ENCODE peak calls at places on chromosomes 11 and 22, in five cellular contexts. One of them, this sample, is unnamed.

GRCh38 chr11:130827697-130828377 is 88.4 kb downstream of the SNX19 start:
- DNase-seq in stimulated activated CD4-positive, alpha-beta T cell treated with anti-CD3 and anti-CD28 coated beads, Interleukin-4, amount 100 ng/mL, for 4 hours: no peak
- DNase-seq in M059J: peak
- DNase-seq in tibial artery: peak
- DNase-seq in NCI-H510A: no peak
- DNase-seq in this sample: no peak

GRCh38 chr11:17519031-17519430 is 25.2 kb downstream of the USH1C start:
- DNase-seq in M059J: no peak
- DNase-seq in NCI-H510A: no peak
- DNase-seq in tibial artery: no peak
- DNase-seq in stimulated activated CD4-positive, alpha-beta T cell treated with anti-CD3 and anti-CD28 coated beads, Interleukin-4, amount 100 ng/mL, for 4 hours: no peak
- DNase-seq in this sample: no peak

GRCh38 chr22:42332089-42332488 is 61.6 kb upstream of the TCF20 start:
- DNase-seq in M059J: no peak
- DNase-seq in stimulated activated CD4-positive, alpha-beta T cell treated with anti-CD3 and anti-CD28 coated beads, Interleukin-4, amount 100 ng/mL, for 4 hours: no peak
- DNase-seq in NCI-H510A: no peak
- DNase-seq in tibial artery: no peak
- DNase-seq in this sample: no peak

GRCh38 chr11:60748821-60749220 is 7.8 kb upstream of the MS4A15 start:
- DNase-seq in tibial artery: no peak
- DNase-seq in M059J: no peak
- DNase-seq in stimulated activated CD4-positive, alpha-beta T cell treated with anti-CD3 and anti-CD28 coated beads, Interleukin-4, amount 100 ng/mL, for 4 hours: no peak
- DNase-seq in NCI-H510A: no peak
- DNase-seq in this sample: no peak

GRCh38 chr11:119427279-119427678 is 4.3 kb upstream of the THY1 start:
- DNase-seq in stimulated activated CD4-positive, alpha-beta T cell treated with anti-CD3 and anti-CD28 coated beads, Interleukin-4, amount 100 ng/mL, for 4 hours: no peak
- DNase-seq in NCI-H510A: no peak
- DNase-seq in M059J: peak
- DNase-seq in tibial artery: no peak
- DNase-seq in this sample: no peak

GRCh38 chr11:37817727-37818270 is 1219.8 kb upstream of the RAG2 start:
- DNase-seq in stimulated activated CD4-positive, alpha-beta T cell treated with anti-CD3 and anti-CD28 coated beads, Interleukin-4, amount 100 ng/mL, for 4 hours: no peak
- DNase-seq in M059J: peak
- DNase-seq in tibial artery: no peak
- DNase-seq in NCI-H510A: no peak
- DNase-seq in this sample: no peak

GRCh38 chr22:38788417-38788816 is 5.5 kb downstream of the DNAL4 start:
- DNase-seq in stimulated activated CD4-positive, alpha-beta T cell treated with anti-CD3 and anti-CD28 coated beads, Interleukin-4, amount 100 ng/mL, for 4 hours: no peak
- DNase-seq in M059J: peak
- DNase-seq in NCI-H510A: no peak
- DNase-seq in tibial artery: peak
- DNase-seq in this sample: peak

GRCh38 chr22:35842954-35843353 is 125.3 kb downstream of the APOL5 start:
- DNase-seq in NCI-H510A: peak
- DNase-seq in stimulated activated CD4-positive, alpha-beta T cell treated with anti-CD3 and anti-CD28 coated beads, Interleukin-4, amount 100 ng/mL, for 4 hours: no peak
- DNase-seq in tibial artery: no peak
- DNase-seq in M059J: peak
- DNase-seq in this sample: no peak

GRCh38 chr11:111911563-111912401 is at the start of gene CRYAB:
- DNase-seq in tibial artery: peak
- DNase-seq in stimulated activated CD4-positive, alpha-beta T cell treated with anti-CD3 and anti-CD28 coated beads, Interleukin-4, amount 100 ng/mL, for 4 hours: no peak
- DNase-seq in NCI-H510A: no peak
- DNase-seq in M059J: peak
- DNase-seq in this sample: no peak

GRCh38 chr11:122189259-122189658 is 73.2 kb upstream of the BLID start:
- DNase-seq in tibial artery: no peak
- DNase-seq in stimulated activated CD4-positive, alpha-beta T cell treated with anti-CD3 and anti-CD28 coated beads, Interleukin-4, amount 100 ng/mL, for 4 hours: no peak
- DNase-seq in M059J: peak
- DNase-seq in NCI-H510A: no peak
- DNase-seq in this sample: no peak

GRCh38 chr22:30829901-30830550 is 135.4 kb downstream of the OSBP2 start:
- DNase-seq in NCI-H510A: no peak
- DNase-seq in M059J: peak
- DNase-seq in tibial artery: no peak
- DNase-seq in stimulated activated CD4-positive, alpha-beta T cell treated with anti-CD3 and anti-CD28 coated beads, Interleukin-4, amount 100 ng/mL, for 4 hours: no peak
- DNase-seq in this sample: no peak

GRCh38 chr22:32660292-32660691 is 141.2 kb upstream of the TIMP3 start:
- DNase-seq in stimulated activated CD4-positive, alpha-beta T cell treated with anti-CD3 and anti-CD28 coated beads, Interleukin-4, amount 100 ng/mL, for 4 hours: peak
- DNase-seq in tibial artery: peak
- DNase-seq in NCI-H510A: no peak
- DNase-seq in M059J: peak
- DNase-seq in this sample: peak

GRCh38 chr11:2700415-2701211 is 819 bp upstream of the KCNQ1OT1 start:
- DNase-seq in stimulated activated CD4-positive, alpha-beta T cell treated with anti-CD3 and anti-CD28 coated beads, Interleukin-4, amount 100 ng/mL, for 4 hours: peak
- DNase-seq in NCI-H510A: no peak
- DNase-seq in M059J: peak
- DNase-seq in tibial artery: peak
- DNase-seq in this sample: no peak

GRCh38 chr11:109432105-109432504 is 10.1 kb downstream of the C11orf87 start:
- DNase-seq in stimulated activated CD4-positive, alpha-beta T cell treated with anti-CD3 and anti-CD28 coated beads, Interleukin-4, amount 100 ng/mL, for 4 hours: no peak
- DNase-seq in M059J: peak
- DNase-seq in NCI-H510A: no peak
- DNase-seq in tibial artery: no peak
- DNase-seq in this sample: no peak

GRCh38 chr11:117750916-117751773 is 45.9 kb downstream of the DSCAML1 start:
- DNase-seq in tibial artery: no peak
- DNase-seq in NCI-H510A: no peak
- DNase-seq in M059J: no peak
- DNase-seq in stimulated activated CD4-positive, alpha-beta T cell treated with anti-CD3 and anti-CD28 coated beads, Interleukin-4, amount 100 ng/mL, for 4 hours: no peak
- DNase-seq in this sample: no peak

GRCh38 chr11:21552910-21553309 is 640.0 kb upstream of the ANO5 start:
- DNase-seq in NCI-H510A: no peak
- DNase-seq in tibial artery: no peak
- DNase-seq in stimulated activated CD4-positive, alpha-beta T cell treated with anti-CD3 and anti-CD28 coated beads, Interleukin-4, amount 100 ng/mL, for 4 hours: no peak
- DNase-seq in M059J: peak
- DNase-seq in this sample: no peak

GRCh38 chr11:126815111-126815510 is 185.5 kb downstream of the KIRREL3 start:
- DNase-seq in stimulated activated CD4-positive, alpha-beta T cell treated with anti-CD3 and anti-CD28 coated beads, Interleukin-4, amount 100 ng/mL, for 4 hours: no peak
- DNase-seq in tibial artery: no peak
- DNase-seq in M059J: peak
- DNase-seq in NCI-H510A: no peak
- DNase-seq in this sample: no peak

GRCh38 chr11:28697920-28698827 is 590.0 kb downstream of the METTL15 start:
- DNase-seq in stimulated activated CD4-positive, alpha-beta T cell treated with anti-CD3 and anti-CD28 coated beads, Interleukin-4, amount 100 ng/mL, for 4 hours: peak
- DNase-seq in M059J: peak
- DNase-seq in tibial artery: peak
- DNase-seq in NCI-H510A: no peak
- DNase-seq in this sample: no peak

GRCh38 chr11:57901756-57902155 is 121.9 kb upstream of the OR9Q1 start:
- DNase-seq in tibial artery: no peak
- DNase-seq in M059J: no peak
- DNase-seq in NCI-H510A: no peak
- DNase-seq in stimulated activated CD4-positive, alpha-beta T cell treated with anti-CD3 and anti-CD28 coated beads, Interleukin-4, amount 100 ng/mL, for 4 hours: no peak
- DNase-seq in this sample: no peak

GRCh38 chr22:42364641-42365336 is 67.4 kb downstream of the NFAM1 start:
- DNase-seq in M059J: no peak
- DNase-seq in NCI-H510A: no peak
- DNase-seq in tibial artery: peak
- DNase-seq in stimulated activated CD4-positive, alpha-beta T cell treated with anti-CD3 and anti-CD28 coated beads, Interleukin-4, amount 100 ng/mL, for 4 hours: no peak
- DNase-seq in this sample: no peak

GRCh38 chr11:11148104-11148509 is 204.9 kb downstream of the CSNK2A3 start:
- DNase-seq in M059J: peak
- DNase-seq in NCI-H510A: no peak
- DNase-seq in tibial artery: peak
- DNase-seq in stimulated activated CD4-positive, alpha-beta T cell treated with anti-CD3 and anti-CD28 coated beads, Interleukin-4, amount 100 ng/mL, for 4 hours: no peak
- DNase-seq in this sample: no peak

GRCh38 chr11:120211522-120212258 is 858 bp downstream of the OAF start:
- DNase-seq in stimulated activated CD4-positive, alpha-beta T cell treated with anti-CD3 and anti-CD28 coated beads, Interleukin-4, amount 100 ng/mL, for 4 hours: no peak
- DNase-seq in NCI-H510A: no peak
- DNase-seq in M059J: no peak
- DNase-seq in tibial artery: no peak
- DNase-seq in this sample: no peak

GRCh38 chr22:42786606-42787356 is 66.1 kb upstream of the A4GALT start:
- DNase-seq in M059J: no peak
- DNase-seq in NCI-H510A: no peak
- DNase-seq in stimulated activated CD4-positive, alpha-beta T cell treated with anti-CD3 and anti-CD28 coated beads, Interleukin-4, amount 100 ng/mL, for 4 hours: no peak
- DNase-seq in tibial artery: no peak
- DNase-seq in this sample: no peak

GRCh38 chr11:94330789-94331188 is 26.4 kb downstream of the IZUMO1R start:
- DNase-seq in M059J: peak
- DNase-seq in tibial artery: no peak
- DNase-seq in stimulated activated CD4-positive, alpha-beta T cell treated with anti-CD3 and anti-CD28 coated beads, Interleukin-4, amount 100 ng/mL, for 4 hours: no peak
- DNase-seq in NCI-H510A: no peak
- DNase-seq in this sample: no peak

GRCh38 chr11:6319879-6320410 is 356 bp downstream of the CAVIN3 start:
- DNase-seq in tibial artery: peak
- DNase-seq in NCI-H510A: no peak
- DNase-seq in M059J: peak
- DNase-seq in stimulated activated CD4-positive, alpha-beta T cell treated with anti-CD3 and anti-CD28 coated beads, Interleukin-4, amount 100 ng/mL, for 4 hours: no peak
- DNase-seq in this sample: no peak